ENCODE peak calls at places on chromosomes 5 and 9, in five cellular contexts. C, M, L, K and Y are unnamed samples.
A peak's percentile ranks its signal among the peaks of the same experiment; 100 is the strongest.

GRCh38 chr5:140546851-140547507 is 483 bp upstream of the EIF4EBP3 start:
- DNase-seq in C (no peak), M (no peak), L (no peak), K (peak; percentile 69), Y (no peak)

GRCh38 chr9:69380301-69380700 is 55.3 kb downstream of the ENTREP1 start:
- DNase-seq in C (no peak), M (no peak), L (no peak), K (no peak), Y (no peak)

GRCh38 chr9:12448246-12448645 is 244.9 kb upstream of the TYRP1 start:
- DNase-seq in C (no peak), M (no peak), L (no peak), K (no peak), Y (no peak)

GRCh38 chr9:75889977-75890540 is 414 bp upstream of the PCSK5 start:
- DNase-seq in C (peak; percentile 65), M (peak; percentile 9), L (peak; percentile 44), K (peak; percentile 80), Y (peak; percentile 56)

GRCh38 chr5:36301858-36302603 is at the start of gene RANBP3L:
- DNase-seq in C (no peak), M (no peak), L (no peak), K (no peak), Y (peak; percentile 35)

GRCh38 chr5:59104400-59105117 is 521.7 kb downstream of the RAB3C start:
- DNase-seq in C (no peak), M (no peak), L (no peak), K (no peak), Y (no peak)

GRCh38 chr9:91211919-91212318 is 149.8 kb downstream of the AUH start:
- DNase-seq in C (no peak), M (peak; percentile 32), L (no peak), K (no peak), Y (no peak)

GRCh38 chr5:126694403-126694802 is 82.5 kb upstream of the LMNB1 start:
- DNase-seq in C (peak; percentile 60), M (no peak), L (no peak), K (no peak), Y (peak; percentile 72)

GRCh38 chr5:62064993-62065392 is 241.0 kb upstream of the KIF2A start:
- DNase-seq in C (no peak), M (no peak), L (no peak), K (no peak), Y (no peak)

GRCh38 chr5:145946112-145946861 is 9.9 kb downstream of the SH3RF2 start:
- DNase-seq in C (peak; percentile 78), M (no peak), L (no peak), K (no peak), Y (peak; percentile 93)

GRCh38 chr5:68066277-68066955 is 149.1 kb upstream of the PIK3R1 start:
- DNase-seq in C (no peak), M (no peak), L (no peak), K (no peak), Y (peak; percentile 72)

GRCh38 chr9:124452841-124453585 is 2.8 kb downstream of the ADGRD2 start:
- DNase-seq in C (no peak), M (no peak), L (no peak), K (peak; percentile 58), Y (no peak)

GRCh38 chr5:88236866-88237642 is 31.6 kb downstream of the TMEM161B start:
- DNase-seq in C (peak; percentile 31), M (no peak), L (no peak), K (no peak), Y (peak; percentile 56)

GRCh38 chr5:149635394-149635793 is 54.1 kb downstream of the ARHGEF37 start:
- DNase-seq in C (no peak), M (no peak), L (no peak), K (no peak), Y (peak; percentile 23)

GRCh38 chr5:17255471-17256016 is 38.1 kb downstream of the BASP1 start:
- DNase-seq in C (peak; percentile 27), M (no peak), L (no peak), K (no peak), Y (no peak)

GRCh38 chr9:36625006-36625600 is 52.4 kb downstream of the MELK start:
- DNase-seq in C (peak; percentile 74), M (no peak), L (no peak), K (no peak), Y (peak; percentile 84)